ENCODE peak calls at places on chromosomes 3 and 15, in eight cellular contexts. Q is colonic mucosa; G is lower lobe of right lung; C is MM.1S; A is left ventricle myocardium inferior; N is Peyer's patch; B is A673; R is effector memory CD4-positive, alpha-beta T cell. D is an unnamed sample. For H3K4me1 and H3K36me3, the result is how much of the 10 kb centered on the place peaks cover.

GRCh38 chr15:78004919-78005634 is 72.4 kb downstream of the TBC1D2B start:
- DNase-seq in Q (peak), G (peak), C (no peak), A (peak), N (no peak), B (peak), R (no peak), D (peak)

GRCh38 chr3:102169915-102170479 is 264.8 kb upstream of the ZPLD1 start:
- DNase-seq in Q (no peak), G (no peak), C (no peak), A (no peak), N (no peak), B (no peak), R (no peak), D (no peak)

GRCh38 chr3:114313426-114313825 is 19.6 kb downstream of the TIGIT start:
- DNase-seq in Q (no peak), G (no peak), C (no peak), A (no peak), N (no peak), B (no peak), R (no peak), D (no peak)

GRCh38 chr3:40232626-40233025 is 76.9 kb upstream of the EIF1B start:
- DNase-seq in Q (no peak), G (no peak), C (no peak), A (no peak), N (no peak), B (no peak), R (no peak), D (no peak)

GRCh38 chr3:71305246-71306206 is 278.0 kb downstream of the FOXP1 start:
- DNase-seq in Q (peak), G (no peak), C (peak), A (peak), N (peak), B (peak), R (no peak), D (no peak)

GRCh38 chr3:128872282-128872681 is 7.1 kb upstream of the ACAD9 start:
- DNase-seq in Q (no peak), G (no peak), C (no peak), A (no peak), N (no peak), B (no peak), R (no peak), D (no peak)

GRCh38 chr3:107992976-107993684 is 97.7 kb downstream of the CD47 start:
- DNase-seq in Q (no peak), G (peak), C (no peak), A (no peak), N (no peak), B (peak), R (no peak), D (no peak)

GRCh38 chr15:97706059-97706458 is 254.4 kb upstream of the ARRDC4 start:
- DNase-seq in Q (peak), G (no peak), C (no peak), A (no peak), N (peak), B (no peak), R (no peak), D (no peak)

GRCh38 chr3:64289622-64290021 is 64.4 kb upstream of the PRICKLE2 start:
- DNase-seq in Q (no peak), G (no peak), C (no peak), A (no peak), N (no peak), B (no peak), R (no peak), D (no peak)

GRCh38 chr15:27961801-27962200 is 137.3 kb downstream of the OCA2 start:
- DNase-seq in Q (no peak), G (no peak), C (no peak), A (no peak), N (no peak), B (no peak), R (no peak), D (no peak)

GRCh38 chr3:152436707-152437615 is 168.2 kb downstream of the MBNL1 start:
- DNase-seq in Q (no peak), G (no peak), C (no peak), A (no peak), N (no peak), B (peak), R (no peak), D (no peak)

DNA sequence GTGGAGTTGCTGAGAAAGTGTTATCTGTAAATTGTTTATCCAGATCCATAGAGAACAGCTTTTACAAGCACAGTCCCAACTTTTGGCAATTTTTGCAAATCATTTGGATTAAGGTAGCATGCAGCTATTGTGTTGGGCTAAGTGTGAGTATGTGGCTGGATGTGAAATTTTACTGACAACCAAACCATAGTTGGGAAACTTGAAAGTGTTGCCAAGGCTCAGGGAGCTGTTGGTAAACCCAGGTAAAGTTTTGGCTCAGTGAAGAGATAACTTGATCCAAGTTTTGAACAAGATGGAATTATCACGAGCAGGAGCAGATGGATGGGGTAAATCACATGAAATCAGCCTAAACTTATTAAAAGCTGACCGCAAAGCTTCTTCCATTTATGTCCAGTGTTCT is 90.0 kb upstream of the HES1 start:
- DNase-seq in Q (no peak), G (no peak), C (no peak), A (no peak), N (no peak), B (no peak), R (no peak), D (no peak)
- H3K4me1 ChIP-seq in Q (under half), G (under half), C (under half), A (under half), N (under half), B (under half), R (under half), D (under half)

GRCh38 chr3:187039723-187040414 is 99.4 kb downstream of the RPL39L start:
- DNase-seq in Q (peak), G (no peak), C (no peak), A (no peak), N (no peak), B (no peak), R (no peak), D (no peak)
- H3K36me3 ChIP-seq in Q (under half), G (under half), C (under half), A (under half), N (under half), B (under half), R (under half), D (under half)

GRCh38 chr3:9793161-9793781 is 389 bp downstream of the ARPC4 start:
- DNase-seq in Q (peak), G (peak), C (peak), A (no peak), N (peak), B (no peak), R (peak), D (no peak)
- H3K4me1 ChIP-seq in Q (under half), G (under half), C (under half), A (half or more), N (under half), B (under half), R (under half), D (under half)

GRCh38 chr3:27392950-27393679 is 23.9 kb upstream of the NEK10 start:
- DNase-seq in Q (no peak), G (no peak), C (no peak), A (no peak), N (no peak), B (no peak), R (no peak), D (no peak)
- H3K36me3 ChIP-seq in Q (under half), G (under half), C (under half), A (half or more), N (under half), B (under half), R (under half), D (under half)

GRCh38 chr3:66465587-66465986 is 35.2 kb downstream of the LRIG1 start:
- DNase-seq in Q (no peak), G (no peak), C (no peak), A (no peak), N (no peak), B (no peak), R (no peak), D (no peak)
- H3K4me1 ChIP-seq in Q (under half), G (under half), C (under half), A (half or more), N (under half), B (under half), R (under half), D (under half)

GRCh38 chr3:172312006-172312405 is 136.2 kb downstream of the GHSR start:
- DNase-seq in Q (no peak), G (no peak), C (no peak), A (no peak), N (no peak), B (no peak), R (no peak), D (no peak)

GRCh38 chr3:172312711-172313110 is 135.5 kb downstream of the GHSR start:
- DNase-seq in Q (no peak), G (no peak), C (no peak), A (no peak), N (no peak), B (no peak), R (no peak), D (no peak)

GRCh38 chr3:172310361-172310760 is 137.9 kb downstream of the GHSR start:
- DNase-seq in Q (no peak), G (no peak), C (no peak), A (no peak), N (no peak), B (no peak), R (no peak), D (no peak)

GRCh38 chr3:172309741-172310140 is 138.5 kb downstream of the GHSR start:
- DNase-seq in Q (no peak), G (no peak), C (no peak), A (no peak), N (no peak), B (no peak), R (no peak), D (no peak)

GRCh38 chr3:172311217-172311616 is 137.0 kb downstream of the GHSR start:
- DNase-seq in Q (no peak), G (no peak), C (no peak), A (no peak), N (no peak), B (no peak), R (no peak), D (no peak)
- H3K36me3 ChIP-seq in Q (under half), G (half or more), C (under half), A (under half), N (under half), B (under half), R (under half), D (under half)

GRCh38 chr3:29751647-29752263 is 470.9 kb downstream of the RBMS3 start:
- DNase-seq in Q (no peak), G (no peak), C (no peak), A (no peak), N (no peak), B (peak), R (no peak), D (no peak)

GRCh38 chr3:29745237-29745870 is 464.5 kb downstream of the RBMS3 start:
- DNase-seq in Q (no peak), G (no peak), C (no peak), A (no peak), N (no peak), B (no peak), R (no peak), D (no peak)

GRCh38 chr3:29747991-29748390 is 467.1 kb downstream of the RBMS3 start:
- DNase-seq in Q (no peak), G (no peak), C (no peak), A (no peak), N (no peak), B (no peak), R (no peak), D (no peak)

GRCh38 chr3:29746163-29746562 is 465.3 kb downstream of the RBMS3 start:
- DNase-seq in Q (no peak), G (no peak), C (no peak), A (no peak), N (no peak), B (peak), R (no peak), D (no peak)
- H3K4me1 ChIP-seq in Q (under half), G (under half), C (under half), A (under half), N (under half), B (under half), R (under half), D (under half)

GRCh38 chr3:47495886-47496285 is 17.6 kb downstream of the ELP6 start:
- DNase-seq in Q (no peak), G (no peak), C (no peak), A (no peak), N (no peak), B (no peak), R (no peak), D (no peak)

GRCh38 chr3:47491186-47491585 is 15.4 kb upstream of the SCAP start:
- DNase-seq in Q (no peak), G (no peak), C (no peak), A (no peak), N (no peak), B (no peak), R (no peak), D (no peak)

GRCh38 chr3:47495111-47495510 is 18.4 kb downstream of the ELP6 start:
- DNase-seq in Q (no peak), G (no peak), C (no peak), A (no peak), N (no peak), B (no peak), R (no peak), D (no peak)

GRCh38 chr3:47491777-47492176 is 16.0 kb upstream of the SCAP start:
- DNase-seq in Q (no peak), G (no peak), C (no peak), A (no peak), N (no peak), B (no peak), R (no peak), D (no peak)

GRCh38 chr3:47496892-47497291 is 16.6 kb downstream of the ELP6 start:
- DNase-seq in Q (no peak), G (no peak), C (no peak), A (no peak), N (no peak), B (no peak), R (no peak), D (no peak)
- H3K36me3 ChIP-seq in Q (under half), G (half or more), C (under half), A (half or more), N (under half), B (under half), R (half or more), D (under half)

DNA sequence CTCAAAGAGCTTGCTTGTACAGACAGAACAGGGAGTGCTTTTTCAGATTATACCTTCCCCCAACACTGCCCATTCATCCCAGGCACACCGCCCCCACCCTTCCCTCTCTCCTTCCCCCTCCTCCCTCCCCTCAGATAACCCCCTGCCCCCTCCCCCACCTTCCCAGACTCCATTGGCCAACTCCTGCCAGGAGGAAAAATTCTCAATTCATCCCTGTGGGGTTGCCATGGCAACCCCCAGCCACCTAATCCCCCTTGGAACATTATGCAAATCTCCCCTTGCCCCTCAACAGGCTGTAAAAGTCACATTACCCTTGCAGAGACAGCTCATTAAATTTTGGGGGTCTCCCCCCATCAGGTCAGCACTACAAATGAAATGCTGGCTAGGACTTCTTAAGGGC is 14.3 kb downstream of the TLE3 start:
- DNase-seq in Q (no peak), G (no peak), C (no peak), A (no peak), N (no peak), B (peak), R (no peak), D (no peak)
- H3K4me1 ChIP-seq in Q (under half), G (half or more), C (under half), A (under half), N (under half), B (under half), R (under half), D (under half)